ENCODE peak calls at places on chromosome 19, in seven cellular contexts. T is right lobe of liver, E is mucosa of descending colon, O is transverse colon, U is left ventricle myocardium inferior, W is AG09309, K is Calu3. V is an unnamed sample.

GRCh38 chr19:5358173-5358800 is 17.7 kb upstream of the PTPRS start:
- DNase-seq in T (no peak), E (no peak), O (no peak), U (no peak), W (no peak), K (no peak), V (no peak)

GRCh38 chr19:17127671-17128070 is 52.1 kb downstream of the MYO9B start:
- DNase-seq in T (no peak), E (no peak), O (no peak), U (no peak), W (no peak), K (no peak), V (no peak)

GRCh38 chr19:6012416-6013170 is 34.7 kb upstream of the RANBP3 start:
- DNase-seq in T (no peak), E (no peak), O (no peak), U (no peak), W (no peak), K (no peak), V (no peak)

GRCh38 chr19:43561144-43561970 is 14.0 kb downstream of the XRCC1 start:
- DNase-seq in T (no peak), E (no peak), O (no peak), U (no peak), W (no peak), K (no peak), V (no peak)

GRCh38 chr19:43639507-43640423 is at the start of gene CADM4:
- DNase-seq in T (peak), E (peak), O (peak), U (peak), W (no peak), K (peak), V (no peak)

GRCh38 chr19:6064016-6064702 is 46.1 kb downstream of the RFX2 start:
- DNase-seq in T (no peak), E (no peak), O (peak), U (no peak), W (no peak), K (no peak), V (no peak)

GRCh38 chr19:46350029-46350757 is 3.3 kb downstream of the PPP5C start:
- DNase-seq in T (no peak), E (peak), O (peak), U (no peak), W (no peak), K (no peak), V (peak)

GRCh38 chr19:56377105-56377924 is 16.0 kb downstream of the ZNF582 start:
- DNase-seq in T (no peak), E (no peak), O (no peak), U (no peak), W (no peak), K (no peak), V (no peak)

GRCh38 chr19:4811328-4812131 is 20.0 kb downstream of the TICAM1 start:
- DNase-seq in T (peak), E (peak), O (peak), U (peak), W (no peak), K (peak), V (peak)

GRCh38 chr19:16801599-16801998 is 27.6 kb upstream of the SIN3B start:
- DNase-seq in T (no peak), E (no peak), O (no peak), U (no peak), W (peak), K (no peak), V (no peak)

GRCh38 chr19:35348909-35349611 is 1.4 kb downstream of the FFAR1 start:
- DNase-seq in T (no peak), E (peak), O (no peak), U (no peak), W (no peak), K (no peak), V (peak)

GRCh38 chr19:15252398-15253018 is 20.3 kb upstream of the EPHX3 start:
- DNase-seq in T (no peak), E (no peak), O (no peak), U (no peak), W (no peak), K (no peak), V (no peak)

GRCh38 chr19:15251010-15251748 is 18.9 kb upstream of the EPHX3 start:
- DNase-seq in T (no peak), E (no peak), O (no peak), U (no peak), W (no peak), K (no peak), V (peak)

GRCh38 chr19:15250635-15250993 is 18.4 kb upstream of the EPHX3 start:
- DNase-seq in T (no peak), E (no peak), O (no peak), U (no peak), W (no peak), K (no peak), V (no peak)

GRCh38 chr19:15253076-15253475 is 20.8 kb upstream of the EPHX3 start:
- DNase-seq in T (no peak), E (no peak), O (no peak), U (no peak), W (no peak), K (no peak), V (no peak)

DNA sequence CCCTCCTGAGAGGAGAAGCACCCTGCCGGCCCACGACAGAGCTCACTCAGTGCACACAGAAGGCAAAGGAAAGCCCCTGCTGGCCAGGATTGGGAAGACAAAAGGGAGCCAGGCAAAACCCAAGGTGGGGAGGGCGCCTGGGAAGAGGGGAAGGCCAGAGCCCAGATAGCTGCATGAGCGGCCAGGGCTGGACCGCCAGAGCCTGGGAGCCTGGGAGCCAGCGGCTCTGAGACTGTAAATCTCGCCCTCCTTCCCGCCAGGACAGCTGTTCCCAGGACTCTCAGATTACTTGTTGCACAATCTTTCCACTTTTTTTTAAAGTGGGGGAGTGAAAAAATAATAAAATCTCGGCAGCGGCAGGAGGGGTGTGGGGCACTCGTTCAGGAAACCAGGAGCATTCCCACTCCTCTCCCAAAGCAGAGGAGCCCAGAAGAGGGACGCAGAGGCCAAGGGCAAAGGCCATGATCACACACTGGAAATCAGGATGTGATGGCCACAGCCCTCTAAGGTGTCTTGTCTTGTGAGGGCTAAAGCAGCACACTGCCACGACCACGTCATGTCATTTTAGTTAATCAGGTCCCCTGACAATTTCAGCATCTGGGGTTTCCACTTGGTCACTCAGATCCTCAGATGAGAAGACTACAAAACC is 19.6 kb upstream of the EPHX3 start:
- DNase-seq in T (no peak), E (peak), O (peak), U (peak), W (peak), K (peak), V (peak)
- TF ChIP-seq CTCF in T (no peak), E (no peak), O (peak), U (peak), W (peak), K (no peak), V (peak)

DNA sequence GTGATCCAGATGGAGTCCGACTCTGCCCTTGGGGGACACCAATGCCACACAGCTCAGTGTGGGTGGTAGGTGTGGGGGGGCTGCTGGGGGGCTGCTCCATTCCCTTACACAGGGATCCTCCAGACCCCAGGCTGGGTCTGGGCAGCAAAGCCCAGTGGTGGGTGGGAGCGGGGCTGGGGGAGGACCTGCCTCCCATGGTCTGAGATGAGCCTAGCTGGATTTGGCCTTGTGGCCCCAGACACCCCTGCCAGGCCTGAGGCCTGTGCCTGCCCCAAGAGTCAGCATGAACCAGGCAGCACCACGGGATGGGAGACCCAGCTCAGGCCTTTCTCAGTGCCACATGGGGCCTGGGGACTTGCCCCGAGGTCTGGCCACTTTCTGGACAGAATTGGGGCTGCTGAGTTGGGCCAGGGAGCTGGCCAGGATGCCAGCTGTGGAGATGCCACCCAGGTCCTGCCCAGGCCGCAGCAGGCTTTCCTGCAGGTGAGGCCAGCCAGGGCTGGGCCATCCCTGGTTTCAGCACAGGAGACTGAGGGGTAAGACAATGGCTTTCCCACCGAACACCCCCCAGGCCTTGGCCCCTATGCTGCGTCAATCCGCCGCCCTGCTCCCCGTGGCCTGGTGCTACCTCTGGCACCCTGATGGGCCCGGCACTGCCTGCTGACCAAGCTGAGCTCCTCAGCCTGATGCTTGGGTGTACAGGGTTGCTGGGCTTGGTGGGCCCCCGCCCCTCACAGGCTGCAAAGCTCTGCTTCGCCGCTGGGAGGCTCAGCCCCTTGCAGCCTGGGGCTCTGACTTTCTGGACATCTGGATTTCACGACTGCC is 24.2 kb downstream of the CEBPG start:
- DNase-seq in T (peak), E (peak), O (no peak), U (no peak), W (no peak), K (no peak), V (no peak)
- TF ChIP-seq CTCF in T (no peak), E (no peak), O (no peak), U (peak), W (no peak), K (no peak), V (no peak)

DNA sequence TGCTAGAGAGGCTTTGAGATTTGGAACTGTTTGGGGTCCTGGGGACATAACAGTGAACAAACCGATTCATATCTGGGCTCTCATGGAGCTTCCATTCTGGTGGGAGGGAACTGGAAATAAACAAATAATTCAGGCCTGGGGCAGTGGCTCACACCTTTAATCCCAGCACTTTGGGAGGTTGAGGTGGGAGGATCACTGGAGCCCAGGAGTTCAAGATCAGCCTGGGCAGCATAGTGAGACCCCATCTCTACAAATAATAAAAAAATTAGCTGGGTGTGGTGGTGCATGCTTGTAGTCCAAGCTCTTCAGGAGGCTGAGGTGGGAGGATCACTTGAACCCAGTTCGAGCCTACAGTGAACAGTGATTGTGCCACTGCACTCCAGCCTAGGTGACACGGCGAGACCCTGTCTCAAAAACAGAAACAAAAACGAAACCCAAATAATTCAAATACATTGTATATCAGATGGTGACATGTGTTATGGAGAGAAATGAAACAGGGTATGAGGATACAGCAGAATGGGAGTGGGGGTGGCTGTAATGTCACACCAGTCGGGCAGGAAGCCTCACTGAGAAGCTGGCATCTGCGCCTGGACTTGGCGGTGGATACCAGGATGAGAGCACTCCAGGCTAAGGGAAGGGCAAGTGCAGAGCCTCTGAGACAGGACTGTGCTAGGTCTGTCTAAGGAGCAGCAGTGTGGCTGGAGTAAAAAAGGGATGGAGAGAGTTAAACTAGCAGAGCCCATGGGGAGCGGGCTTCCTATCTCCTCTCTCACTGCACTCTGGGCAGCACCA is 131.1 kb upstream of the ZNF536 start:
- DNase-seq in T (no peak), E (no peak), O (no peak), U (no peak), W (no peak), K (no peak), V (no peak)
- TF ChIP-seq CTCF in T (no peak), E (no peak), O (no peak), U (no peak), W (no peak), K (no peak), V (no peak)

GRCh38 chr19:48739835-48740704 is at the start of gene RASIP1:
- DNase-seq in T (peak), E (no peak), O (no peak), U (peak), W (no peak), K (no peak), V (peak)

GRCh38 chr19:48739400-48739825 is 997 bp downstream of the RASIP1 start:
- DNase-seq in T (no peak), E (no peak), O (no peak), U (no peak), W (no peak), K (no peak), V (no peak)

GRCh38 chr19:48737360-48737998 is 2.9 kb downstream of the RASIP1 start:
- DNase-seq in T (peak), E (no peak), O (no peak), U (no peak), W (no peak), K (no peak), V (peak)

GRCh38 chr19:48740705-48741030 is 258 bp upstream of the RASIP1 start:
- DNase-seq in T (no peak), E (no peak), O (no peak), U (no peak), W (no peak), K (no peak), V (peak)

GRCh38 chr19:48738557-48739399 is 1.6 kb downstream of the RASIP1 start:
- DNase-seq in T (peak), E (peak), O (peak), U (peak), W (no peak), K (peak), V (peak)
- TF ChIP-seq CTCF in T (peak), E (peak), O (peak), U (peak), W (peak), K (peak), V (peak)

DNA sequence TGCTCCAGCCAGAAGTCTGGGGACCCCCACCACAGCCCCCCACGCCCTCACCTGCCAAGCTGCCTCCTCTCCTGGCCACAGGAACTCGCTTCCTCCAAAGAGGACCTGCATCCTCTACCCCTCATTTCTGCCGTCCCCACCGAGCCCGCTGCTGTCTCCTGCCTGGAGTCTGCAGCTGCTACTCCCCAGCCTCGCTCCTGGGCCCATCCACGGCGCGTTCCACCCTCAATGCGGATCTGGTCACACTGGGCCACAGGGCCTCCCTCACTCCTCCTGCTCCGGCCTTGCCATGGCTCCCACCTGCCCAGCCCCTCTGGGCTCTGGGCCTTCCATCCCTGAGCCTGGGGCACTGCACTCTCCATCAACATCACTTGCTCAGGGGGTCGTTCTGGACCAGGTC is 4.3 kb downstream of the BTBD2 start:
- DNase-seq in T (no peak), E (no peak), O (no peak), U (no peak), W (no peak), K (no peak), V (no peak)
- TF ChIP-seq CTCF in T (no peak), E (no peak), O (no peak), U (no peak), W (no peak), K (no peak), V (no peak)

GRCh38 chr19:13128583-13128982 is 10.5 kb downstream of the NACC1 start:
- DNase-seq in T (peak), E (no peak), O (no peak), U (no peak), W (no peak), K (no peak), V (no peak)
- TF ChIP-seq CTCF in T (no peak), E (no peak), O (no peak), U (no peak), W (no peak), K (no peak), V (no peak)

DNA sequence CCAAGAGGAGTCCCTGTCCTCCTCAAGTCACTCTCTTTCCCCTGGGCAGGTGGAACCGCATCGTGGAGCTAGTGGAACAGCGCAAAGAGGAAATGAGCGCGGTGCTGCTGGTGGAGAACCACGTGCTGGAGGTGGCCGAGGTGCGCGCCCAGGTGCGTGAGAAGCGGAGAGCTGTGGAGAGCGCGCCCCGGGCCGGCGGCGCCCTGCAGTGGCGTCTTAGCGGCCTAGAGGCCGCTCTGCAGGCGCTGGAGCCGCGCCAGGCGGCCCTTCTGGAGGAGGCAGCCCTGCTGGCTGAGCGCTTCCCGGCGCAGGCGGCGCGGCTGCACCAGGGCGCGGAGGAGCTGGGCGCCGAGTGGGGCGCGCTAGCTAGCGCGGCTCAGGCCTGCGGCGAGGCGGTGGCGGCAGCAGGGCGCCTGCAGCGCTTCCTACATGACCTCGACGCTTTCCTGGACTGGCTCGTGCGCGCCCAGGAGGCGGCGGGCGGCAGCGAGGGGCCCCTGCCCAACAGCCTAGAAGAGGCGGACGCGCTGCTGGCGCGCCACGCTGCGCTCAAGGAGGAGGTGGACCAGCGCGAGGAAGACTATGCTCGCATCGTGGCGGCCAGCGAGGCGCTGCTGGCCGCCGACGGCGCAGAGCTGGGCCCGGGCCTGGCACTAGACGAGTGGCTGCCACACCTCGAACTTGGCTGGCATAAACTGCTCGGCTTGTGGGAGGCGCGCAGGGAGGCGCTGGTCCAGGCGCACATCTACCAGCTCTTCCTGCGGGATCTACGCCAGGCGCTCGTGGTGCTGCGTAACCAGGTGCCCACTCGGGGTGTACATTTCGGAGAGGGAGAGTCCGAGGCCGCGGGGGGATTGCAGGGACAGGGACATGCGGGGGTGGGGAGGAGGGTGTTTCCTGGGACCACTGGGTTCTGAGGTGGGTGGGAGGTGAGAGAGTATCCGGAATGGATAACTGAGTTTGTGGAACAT is 52.8 kb downstream of the SPTBN4 start:
- DNase-seq in T (no peak), E (no peak), O (no peak), U (no peak), W (no peak), K (peak), V (no peak)
- TF ChIP-seq CTCF in T (no peak), E (no peak), O (no peak), U (no peak), W (no peak), K (no peak), V (no peak)

GRCh38 chr19:9010693-9011092 is 484 bp upstream of the MUC16 start:
- DNase-seq in T (no peak), E (no peak), O (no peak), U (no peak), W (no peak), K (no peak), V (no peak)

GRCh38 chr19:9009431-9009830 is 778 bp downstream of the MUC16 start:
- DNase-seq in T (no peak), E (no peak), O (no peak), U (no peak), W (no peak), K (no peak), V (no peak)

GRCh38 chr19:9013988-9014387 is 3.8 kb upstream of the MUC16 start:
- DNase-seq in T (no peak), E (no peak), O (no peak), U (no peak), W (no peak), K (no peak), V (no peak)

GRCh38 chr19:9009935-9010651 is at the start of gene MUC16:
- DNase-seq in T (no peak), E (no peak), O (no peak), U (no peak), W (no peak), K (peak), V (no peak)

GRCh38 chr19:9011875-9012274 is 1.7 kb upstream of the MUC16 start:
- DNase-seq in T (no peak), E (no peak), O (no peak), U (no peak), W (no peak), K (no peak), V (no peak)
- TF ChIP-seq CTCF in T (no peak), E (no peak), O (no peak), U (no peak), W (no peak), K (no peak), V (no peak)

DNA sequence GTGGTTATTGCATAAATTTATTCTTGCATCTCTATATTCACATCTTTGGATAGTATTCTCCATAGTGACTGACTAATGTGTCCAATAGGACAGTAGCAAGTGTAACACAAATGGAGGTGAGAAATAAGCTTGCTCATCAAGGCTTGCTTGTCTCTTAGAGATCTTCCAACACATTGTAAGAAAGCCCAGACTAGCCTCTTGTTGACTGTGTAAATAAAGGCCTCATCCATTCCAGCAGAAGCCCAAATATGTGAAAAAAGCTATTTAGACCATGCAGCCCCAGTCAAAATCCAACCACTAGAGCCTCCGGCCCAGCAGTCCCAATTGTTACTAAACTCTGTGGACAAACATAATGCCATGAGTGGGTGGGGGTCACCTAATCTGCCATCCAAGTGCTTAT is 2.7 kb upstream of the ZNF615 start:
- DNase-seq in T (no peak), E (no peak), O (no peak), U (no peak), W (no peak), K (no peak), V (no peak)
- TF ChIP-seq CTCF in T (no peak), E (no peak), O (no peak), U (no peak), W (no peak), K (no peak), V (no peak)

V was measured in heart left ventricle.